ENCODE peak calls at places on chromosomes 1 and 21, in five cellular contexts. B, L, I, G and F are unnamed samples.

GRCh38 chr1:7329868-7330615 is 441.1 kb upstream of the VAMP3 start:
- DNase-seq in B (no peak), L (no peak), I (no peak), G (no peak), F (no peak)

GRCh38 chr21:16195896-16196443 is 466.2 kb downstream of the USP25 start:
- DNase-seq in I (no peak), L (no peak), G (no peak), B (no peak), F (no peak)

GRCh38 chr1:103460496-103460895 is 65.0 kb upstream of the RNPC3 start:
- DNase-seq in I (no peak), G (no peak), B (no peak), L (no peak), F (no peak)

GRCh38 chr1:62335656-62336055 is 16.4 kb upstream of the KANK4 start:
- DNase-seq in I (no peak), G (no peak), L (no peak), B (no peak), F (no peak)

GRCh38 chr1:6757719-6758435 is 27.4 kb upstream of the CAMTA1 start:
- DNase-seq in L (no peak), I (no peak), B (no peak), G (no peak), F (no peak)

GRCh38 chr1:243471754-243472725 is 216.2 kb downstream of the SDCCAG8 start:
- DNase-seq in L (no peak), I (no peak), G (no peak), B (no peak), F (no peak)

GRCh38 chr1:158290571-158290935 is 830 bp downstream of the CD1C start:
- DNase-seq in L (no peak), G (no peak), B (no peak), I (no peak), F (peak; percentile 11)

GRCh38 chr1:46180082-46180616 is 3.9 kb upstream of the P3R3URF start:
- DNase-seq in I (no peak), L (peak; percentile 71), B (peak; percentile 26), G (no peak), F (peak; percentile 23)

GRCh38 chr1:151157067-151157531 is 650 bp downstream of the TNFAIP8L2 start:
- DNase-seq in G (no peak), B (no peak), L (no peak), I (no peak), F (no peak)

GRCh38 chr1:174040387-174040786 is 18.2 kb upstream of the RC3H1 start:
- DNase-seq in I (no peak), L (peak; percentile 84), B (peak; percentile 59), G (peak; percentile 32), F (no peak)